ENCODE peak calls at places on chromosomes 5 and 9, in four cellular contexts. F, P, T and W are unnamed samples.

GRCh38 chr5:131384616-131385214 is 120.9 kb downstream of the CDC42SE2 start:
- DNase-seq in P (no peak), F (no peak), T (no peak), W (no peak)

GRCh38 chr9:71987471-71988371 is 72.7 kb downstream of the C9orf57 start:
- DNase-seq in T (no peak), P (no peak), F (no peak), W (no peak)

GRCh38 chr5:120779674-120780073 is 315.6 kb downstream of the PRR16 start:
- DNase-seq in F (no peak), P (peak; percentile 27), T (no peak), W (no peak)

GRCh38 chr5:66659780-66660179 is 63.6 kb downstream of the MAST4 start:
- DNase-seq in F (no peak), T (no peak), P (no peak), W (no peak)

GRCh38 chr5:107402881-107403280 is 267.9 kb downstream of the EFNA5 start:
- DNase-seq in T (no peak), F (no peak), P (no peak), W (no peak)

GRCh38 chr5:170631471-170632195 is 127.8 kb downstream of the KCNIP1 start:
- DNase-seq in T (no peak), F (no peak), P (peak; percentile 70), W (no peak)

GRCh38 chr5:180040287-180041214 is 31.0 kb downstream of the RNF130 start:
- DNase-seq in P (no peak), T (no peak), F (no peak), W (no peak)

GRCh38 chr5:15604986-15605385 is 105.0 kb downstream of the FBXL7 start:
- DNase-seq in T (no peak), F (no peak), P (no peak), W (no peak)

GRCh38 chr9:98251554-98251953 is 3.9 kb downstream of the TBC1D2 start:
- DNase-seq in F (peak; percentile 43), T (no peak), P (peak; percentile 54), W (no peak)

GRCh38 chr5:69217154-69217731 is 17.4 kb upstream of the CDK7 start:
- DNase-seq in P (no peak), F (peak; percentile 92), T (no peak), W (peak; percentile 20)

GRCh38 chr5:158406884-158407790 is 548.2 kb upstream of the CLINT1 start:
- DNase-seq in T (no peak), P (no peak), F (peak; percentile 53), W (no peak)

GRCh38 chr5:10586008-10586407 is 22.1 kb downstream of the ANKRD33B start:
- DNase-seq in F (no peak), T (no peak), P (no peak), W (no peak)

GRCh38 chr5:139635606-139636206 is 12.4 kb upstream of the CXXC5 start:
- DNase-seq in F (peak; percentile 64), P (peak; percentile 91), T (no peak), W (peak; percentile 74)

GRCh38 chr5:73826761-73827450 is 200.9 kb downstream of the ARHGEF28 start:
- DNase-seq in P (no peak), T (no peak), F (no peak), W (no peak)

GRCh38 chr5:119439140-119439625 is 13.1 kb upstream of the HSD17B4 start:
- DNase-seq in P (no peak), T (no peak), F (no peak), W (peak; percentile 71)

GRCh38 chr9:93301911-93302525 is 118.1 kb downstream of the WNK2 start:
- DNase-seq in T (no peak), P (peak; percentile 26), F (no peak), W (peak; percentile 11)

GRCh38 chr5:19855929-19856328 is 132.1 kb downstream of the CDH18 start:
- DNase-seq in P (no peak), F (no peak), T (no peak), W (no peak)

GRCh38 chr5:32230356-32231099 is 56.4 kb upstream of the GOLPH3 start:
- DNase-seq in F (no peak), P (peak; percentile 62), T (no peak), W (no peak)

GRCh38 chr5:82355921-82356454 is 77.8 kb upstream of the RPS23 start:
- DNase-seq in P (no peak), T (no peak), F (peak; percentile 21), W (no peak)

GRCh38 chr5:157108961-157109360 is at the start of gene HAVCR2:
- DNase-seq in T (no peak), F (no peak), P (peak; percentile 80), W (peak; percentile 37)

GRCh38 chr5:113050606-113051391 is 74.2 kb downstream of the DCP2 start:
- DNase-seq in T (no peak), F (peak; percentile 83), P (no peak), W (no peak)

GRCh38 chr9:21657966-21658667 is 144.3 kb upstream of the MTAP start:
- DNase-seq in P (no peak), T (no peak), F (no peak), W (no peak)

GRCh38 chr5:165495829-165496380 is 1990.5 kb downstream of the MAT2B start:
- DNase-seq in F (no peak), P (no peak), T (no peak), W (no peak)

GRCh38 chr5:172881691-172882370 is 47.8 kb downstream of the ERGIC1 start:
- DNase-seq in F (peak; percentile 61), P (peak; percentile 82), T (no peak), W (no peak)

GRCh38 chr5:159362190-159362589 is 31.9 kb upstream of the IL12B start:
- DNase-seq in F (no peak), T (no peak), P (no peak), W (peak; percentile 1)

GRCh38 chr5:126755593-126755992 is 21.3 kb upstream of the LMNB1 start:
- DNase-seq in P (no peak), F (no peak), T (no peak), W (no peak)

GRCh38 chr5:39843767-39844166 is 419.0 kb upstream of the DAB2 start:
- DNase-seq in F (no peak), T (no peak), P (no peak), W (no peak)

GRCh38 chr9:113851860-113852259 is 24.2 kb upstream of the ZNF618 start:
- DNase-seq in T (no peak), P (no peak), F (no peak), W (no peak)

GRCh38 chr5:18219241-18219640 is 585.0 kb downstream of the TAF11L14 start:
- DNase-seq in T (no peak), P (no peak), F (no peak), W (no peak)

DNA sequence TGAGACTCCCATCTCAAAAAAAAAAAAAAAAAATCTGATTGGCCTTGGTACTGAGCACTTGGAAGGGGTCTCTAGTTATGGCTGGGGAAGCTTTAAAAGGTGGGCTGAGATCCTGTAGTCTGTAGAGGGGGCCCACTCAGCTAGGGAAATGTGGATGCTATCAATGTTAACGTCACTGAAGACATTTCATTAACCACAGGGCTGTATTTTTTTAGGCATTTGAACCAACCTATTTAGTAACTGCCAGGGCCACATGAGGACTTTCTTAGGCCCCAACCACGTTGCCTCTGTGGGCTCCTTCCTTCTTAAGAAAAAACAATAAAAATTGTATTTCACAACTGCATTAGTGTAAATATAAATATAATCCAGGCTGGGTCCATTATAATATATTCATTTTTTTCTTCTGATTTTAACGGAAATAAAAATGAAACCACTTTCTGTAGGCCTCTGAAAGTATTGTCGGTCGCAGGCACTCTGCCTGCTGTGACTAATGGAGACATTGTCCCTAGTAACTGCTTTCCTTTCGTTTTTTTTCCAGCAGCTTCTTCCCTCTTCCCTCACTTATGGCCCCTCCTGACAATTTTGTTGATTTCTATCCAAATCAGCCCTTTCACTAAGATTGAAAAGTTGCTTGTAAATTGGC is 71.6 kb downstream of the GCNT1 start:
- DNase-seq in T (no peak), P (peak; percentile 58), F (peak; percentile 49), W (no peak)
- H3K4me3 ChIP-seq in T (no peak overlapping the region), P (no peak overlapping the region), F (no peak overlapping the region), W (no peak overlapping the region)

DNA sequence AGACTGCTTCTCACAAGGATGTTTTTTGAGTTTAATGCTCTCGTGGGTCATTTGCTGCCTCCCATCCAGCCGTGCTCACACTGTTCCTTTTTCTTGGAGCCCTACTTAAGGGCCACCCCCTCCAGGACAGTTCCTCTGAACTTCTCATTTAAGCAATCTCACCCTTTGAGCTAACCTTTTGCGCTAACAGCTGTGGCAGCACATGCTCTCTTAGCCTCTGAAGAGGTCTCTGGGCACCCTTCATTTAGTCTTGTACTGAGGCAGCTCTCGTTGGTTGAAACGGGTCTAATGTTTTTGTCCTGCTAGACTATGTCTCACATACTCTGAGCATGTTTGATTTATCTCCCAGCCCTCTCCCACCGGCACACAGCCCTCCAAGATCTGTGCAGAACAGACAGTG is 11.8 kb downstream of the ALDH1B1 start:
- DNase-seq in P (no peak), F (no peak), T (no peak), W (no peak)
- H3K27ac ChIP-seq in P (no peak overlapping the region), F (no peak overlapping the region), T (no peak overlapping the region), W (no peak overlapping the region)

GRCh38 chr5:116724971-116725370 is 150.3 kb upstream of the SEMA6A start:
- DNase-seq in T (no peak), P (no peak), F (no peak), W (no peak)
- H3K4me1 ChIP-seq in T (no peaks in the 10 kb centered on the region), P (no peaks in the 10 kb centered on the region), F (no peaks in the 10 kb centered on the region), W (no peaks in the 10 kb centered on the region)

GRCh38 chr5:7397005-7397546 is 1.1 kb downstream of the ADCY2 start:
- DNase-seq in P (no peak), F (no peak), T (no peak), W (peak; percentile 26)
- H3K4me3 ChIP-seq in P (peak overlapping the region; percentile 55), F (no peak overlapping the region), T (peak overlapping the region; percentile 42), W (no peak overlapping the region)